ENCODE peak calls at places on chromosomes 13 and 19, in eight cellular contexts. One of them, this sample, is unnamed.

GRCh38 chr19:41699968-41700323 is 8.5 kb upstream of the CEACAM5 start:
- DNase-seq in GM12878: no peak
- DNase-seq in A549: no peak
- DNase-seq in WTC11: no peak
- DNase-seq in HepG2: no peak
- DNase-seq in NB4: no peak
- DNase-seq in HCT116: no peak
- DNase-seq in K562: no peak
- DNase-seq in this sample: no peak

GRCh38 chr19:40165362-40165937 is 25.8 kb upstream of the MAP3K10 start:
- DNase-seq in GM12878: no peak
- DNase-seq in A549: no peak
- DNase-seq in WTC11: peak; percentile 90
- DNase-seq in HepG2: peak; percentile 44
- DNase-seq in NB4: peak; percentile 62
- DNase-seq in HCT116: peak; percentile 44
- DNase-seq in K562: peak; percentile 71
- DNase-seq in this sample: peak; percentile 47

GRCh38 chr19:1210227-1210538 is 4.6 kb downstream of the STK11 start:
- DNase-seq in GM12878: no peak
- DNase-seq in A549: no peak
- DNase-seq in WTC11: no peak
- DNase-seq in HepG2: no peak
- DNase-seq in NB4: no peak
- DNase-seq in HCT116: no peak
- DNase-seq in K562: no peak
- DNase-seq in this sample: no peak

GRCh38 chr19:19461671-19462622 is 53.4 kb downstream of the TSSK6 start:
- DNase-seq in GM12878: no peak
- DNase-seq in A549: no peak
- DNase-seq in WTC11: peak; percentile 90
- DNase-seq in HepG2: peak; percentile 65
- DNase-seq in NB4: no peak
- DNase-seq in HCT116: no peak
- DNase-seq in K562: peak; percentile 38
- DNase-seq in this sample: peak; percentile 49

GRCh38 chr13:36088463-36088862 is 42.7 kb downstream of the DCLK1 start:
- DNase-seq in GM12878: no peak
- DNase-seq in A549: no peak
- DNase-seq in WTC11: no peak
- DNase-seq in HepG2: no peak
- DNase-seq in NB4: no peak
- DNase-seq in HCT116: no peak
- DNase-seq in K562: no peak
- DNase-seq in this sample: no peak

GRCh38 chr19:58330458-58330857 is 3.7 kb downstream of the ZSCAN22 start:
- DNase-seq in GM12878: no peak
- DNase-seq in A549: peak; percentile 55
- DNase-seq in WTC11: no peak
- DNase-seq in HepG2: no peak
- DNase-seq in NB4: no peak
- DNase-seq in HCT116: no peak
- DNase-seq in K562: peak; percentile 66
- DNase-seq in this sample: peak; percentile 22

GRCh38 chr13:24127116-24127631 is 33.3 kb upstream of the SPATA13 start:
- DNase-seq in GM12878: peak; percentile 16
- DNase-seq in A549: no peak
- DNase-seq in WTC11: no peak
- DNase-seq in HepG2: no peak
- DNase-seq in NB4: peak; percentile 68
- DNase-seq in HCT116: no peak
- DNase-seq in K562: no peak
- DNase-seq in this sample: no peak

GRCh38 chr13:49308104-49308875 is 60.6 kb downstream of the CDADC1 start:
- DNase-seq in GM12878: no peak
- DNase-seq in A549: no peak
- DNase-seq in WTC11: no peak
- DNase-seq in HepG2: peak; percentile 63
- DNase-seq in NB4: no peak
- DNase-seq in HCT116: no peak
- DNase-seq in K562: no peak
- DNase-seq in this sample: peak; percentile 13

GRCh38 chr19:28785961-28786360 is 427.0 kb downstream of the UQCRFS1 start:
- DNase-seq in GM12878: no peak
- DNase-seq in A549: no peak
- DNase-seq in WTC11: peak; percentile 19
- DNase-seq in HepG2: no peak
- DNase-seq in NB4: no peak
- DNase-seq in HCT116: no peak
- DNase-seq in K562: no peak
- DNase-seq in this sample: no peak

GRCh38 chr19:13029893-13030292 is 34.6 kb downstream of the NFIX start:
- DNase-seq in GM12878: no peak
- DNase-seq in A549: no peak
- DNase-seq in WTC11: peak; percentile 72
- DNase-seq in HepG2: no peak
- DNase-seq in NB4: peak; percentile 31
- DNase-seq in HCT116: no peak
- DNase-seq in K562: no peak
- DNase-seq in this sample: peak; percentile 16

GRCh38 chr13:42215578-42216421 is 56.2 kb upstream of the AKAP11 start:
- DNase-seq in GM12878: peak; percentile 4
- DNase-seq in A549: no peak
- DNase-seq in WTC11: peak; percentile 42
- DNase-seq in HepG2: peak; percentile 10
- DNase-seq in NB4: peak; percentile 51
- DNase-seq in HCT116: peak; percentile 29
- DNase-seq in K562: peak; percentile 45
- DNase-seq in this sample: peak; percentile 48

GRCh38 chr19:46494115-46494935 is 1.3 kb downstream of the PNMA8B start:
- DNase-seq in GM12878: no peak
- DNase-seq in A549: no peak
- DNase-seq in WTC11: no peak
- DNase-seq in HepG2: no peak
- DNase-seq in NB4: no peak
- DNase-seq in HCT116: no peak
- DNase-seq in K562: no peak
- DNase-seq in this sample: no peak

GRCh38 chr13:108425056-108425455 is 155.5 kb downstream of the TNFSF13B start:
- DNase-seq in GM12878: no peak
- DNase-seq in A549: no peak
- DNase-seq in WTC11: no peak
- DNase-seq in HepG2: no peak
- DNase-seq in NB4: no peak
- DNase-seq in HCT116: no peak
- DNase-seq in K562: peak; percentile 14
- DNase-seq in this sample: no peak

GRCh38 chr13:111343186-111343805 is 22.9 kb downstream of the TEX29 start:
- DNase-seq in GM12878: no peak
- DNase-seq in A549: no peak
- DNase-seq in WTC11: no peak
- DNase-seq in HepG2: no peak
- DNase-seq in NB4: no peak
- DNase-seq in HCT116: no peak
- DNase-seq in K562: no peak
- DNase-seq in this sample: no peak

GRCh38 chr19:12984683-12985048 is 10.6 kb upstream of the NFIX start:
- DNase-seq in GM12878: no peak
- DNase-seq in A549: no peak
- DNase-seq in WTC11: no peak
- DNase-seq in HepG2: no peak
- DNase-seq in NB4: no peak
- DNase-seq in HCT116: no peak
- DNase-seq in K562: peak; percentile 24
- DNase-seq in this sample: no peak

GRCh38 chr13:77860621-77861020 is 58.0 kb downstream of the EDNRB start:
- DNase-seq in GM12878: no peak
- DNase-seq in A549: no peak
- DNase-seq in WTC11: no peak
- DNase-seq in HepG2: no peak
- DNase-seq in NB4: peak; percentile 62
- DNase-seq in HCT116: no peak
- DNase-seq in K562: no peak
- DNase-seq in this sample: peak; percentile 64

GRCh38 chr19:32316034-32316433 is 29.4 kb upstream of the ZNF507 start:
- DNase-seq in GM12878: no peak
- DNase-seq in A549: no peak
- DNase-seq in WTC11: peak; percentile 36
- DNase-seq in HepG2: no peak
- DNase-seq in NB4: no peak
- DNase-seq in HCT116: no peak
- DNase-seq in K562: peak; percentile 11
- DNase-seq in this sample: no peak

GRCh38 chr13:53782400-53783030 is 753.9 kb downstream of the OLFM4 start:
- DNase-seq in GM12878: peak; percentile 3
- DNase-seq in A549: peak; percentile 1
- DNase-seq in WTC11: no peak
- DNase-seq in HepG2: peak; percentile 33
- DNase-seq in NB4: peak; percentile 69
- DNase-seq in HCT116: no peak
- DNase-seq in K562: peak; percentile 21
- DNase-seq in this sample: peak; percentile 57

DNA sequence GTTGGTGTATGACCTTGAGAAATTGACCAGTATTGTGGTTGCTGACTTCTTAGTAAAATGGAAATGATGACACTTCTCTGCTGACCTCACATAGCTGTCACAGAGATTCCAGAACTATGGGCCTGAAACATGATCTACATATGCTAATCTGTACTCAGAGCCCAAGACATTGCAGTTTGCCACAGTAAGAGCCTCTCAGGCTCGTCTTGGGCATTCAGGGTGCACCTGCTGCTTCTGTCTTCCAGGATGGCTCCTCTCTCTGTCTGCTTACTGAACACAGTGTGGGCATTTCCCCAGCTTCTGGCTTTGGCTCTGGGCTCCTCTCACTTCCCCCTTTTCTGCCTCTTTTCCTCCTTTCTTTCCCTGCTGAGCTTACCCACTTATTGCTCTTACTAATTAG is 22.3 kb upstream of the SLC46A3 start:
- DNase-seq in GM12878: no peak
- DNase-seq in A549: no peak
- DNase-seq in WTC11: no peak
- DNase-seq in HepG2: no peak
- DNase-seq in NB4: no peak
- DNase-seq in HCT116: no peak
- DNase-seq in K562: no peak
- DNase-seq in this sample: no peak
- TF ChIP-seq MAX in GM12878: no peak
- TF ChIP-seq MAX in A549: no peak
- TF ChIP-seq MAX in WTC11: no peak
- TF ChIP-seq MAX in HepG2: no peak
- TF ChIP-seq MAX in NB4: no peak
- TF ChIP-seq MAX in HCT116: no peak
- TF ChIP-seq MAX in K562: no peak
- TF ChIP-seq MAX in this sample: no peak

DNA sequence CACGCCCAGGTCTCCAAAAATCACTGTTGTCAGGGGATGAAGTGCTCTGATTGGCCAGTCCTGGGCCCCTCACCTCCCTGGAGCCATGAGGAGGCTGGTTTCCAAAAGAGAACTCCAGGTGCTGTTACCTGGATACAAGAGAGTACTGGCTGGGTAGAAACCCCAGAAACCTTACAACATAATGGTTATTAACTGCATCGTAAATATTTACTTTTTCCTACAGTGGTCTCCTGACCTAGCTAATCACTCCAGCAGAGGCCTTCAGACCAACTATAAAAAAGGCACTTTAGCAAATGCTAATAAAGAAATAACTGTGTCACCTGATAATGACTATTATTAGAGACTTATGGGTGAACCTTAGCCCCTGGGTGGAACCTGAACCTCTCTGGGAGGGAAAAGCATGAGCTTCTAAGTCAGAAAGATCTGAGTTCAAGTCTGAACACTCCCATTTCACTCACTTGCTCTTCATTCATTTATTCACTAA is 1.5 kb upstream of the IGSF23 start:
- DNase-seq in GM12878: no peak
- DNase-seq in A549: no peak
- DNase-seq in WTC11: no peak
- DNase-seq in HepG2: peak; percentile 82
- DNase-seq in NB4: no peak
- DNase-seq in HCT116: no peak
- DNase-seq in K562: no peak
- DNase-seq in this sample: no peak
- TF ChIP-seq MAX in GM12878: no peak
- TF ChIP-seq MAX in A549: no peak
- TF ChIP-seq MAX in WTC11: no peak
- TF ChIP-seq MAX in HepG2: no peak
- TF ChIP-seq MAX in NB4: no peak
- TF ChIP-seq MAX in HCT116: no peak
- TF ChIP-seq MAX in K562: no peak
- TF ChIP-seq MAX in this sample: no peak

GRCh38 chr13:65595881-65596280 is 1634.3 kb downstream of the PCDH9 start:
- DNase-seq in GM12878: no peak
- DNase-seq in A549: no peak
- DNase-seq in WTC11: no peak
- DNase-seq in HepG2: no peak
- DNase-seq in NB4: no peak
- DNase-seq in HCT116: no peak
- DNase-seq in K562: no peak
- DNase-seq in this sample: no peak
- TF ChIP-seq MAX in GM12878: no peak
- TF ChIP-seq MAX in A549: no peak
- TF ChIP-seq MAX in WTC11: no peak
- TF ChIP-seq MAX in HepG2: no peak
- TF ChIP-seq MAX in NB4: no peak
- TF ChIP-seq MAX in HCT116: no peak
- TF ChIP-seq MAX in K562: no peak
- TF ChIP-seq MAX in this sample: no peak

DNA sequence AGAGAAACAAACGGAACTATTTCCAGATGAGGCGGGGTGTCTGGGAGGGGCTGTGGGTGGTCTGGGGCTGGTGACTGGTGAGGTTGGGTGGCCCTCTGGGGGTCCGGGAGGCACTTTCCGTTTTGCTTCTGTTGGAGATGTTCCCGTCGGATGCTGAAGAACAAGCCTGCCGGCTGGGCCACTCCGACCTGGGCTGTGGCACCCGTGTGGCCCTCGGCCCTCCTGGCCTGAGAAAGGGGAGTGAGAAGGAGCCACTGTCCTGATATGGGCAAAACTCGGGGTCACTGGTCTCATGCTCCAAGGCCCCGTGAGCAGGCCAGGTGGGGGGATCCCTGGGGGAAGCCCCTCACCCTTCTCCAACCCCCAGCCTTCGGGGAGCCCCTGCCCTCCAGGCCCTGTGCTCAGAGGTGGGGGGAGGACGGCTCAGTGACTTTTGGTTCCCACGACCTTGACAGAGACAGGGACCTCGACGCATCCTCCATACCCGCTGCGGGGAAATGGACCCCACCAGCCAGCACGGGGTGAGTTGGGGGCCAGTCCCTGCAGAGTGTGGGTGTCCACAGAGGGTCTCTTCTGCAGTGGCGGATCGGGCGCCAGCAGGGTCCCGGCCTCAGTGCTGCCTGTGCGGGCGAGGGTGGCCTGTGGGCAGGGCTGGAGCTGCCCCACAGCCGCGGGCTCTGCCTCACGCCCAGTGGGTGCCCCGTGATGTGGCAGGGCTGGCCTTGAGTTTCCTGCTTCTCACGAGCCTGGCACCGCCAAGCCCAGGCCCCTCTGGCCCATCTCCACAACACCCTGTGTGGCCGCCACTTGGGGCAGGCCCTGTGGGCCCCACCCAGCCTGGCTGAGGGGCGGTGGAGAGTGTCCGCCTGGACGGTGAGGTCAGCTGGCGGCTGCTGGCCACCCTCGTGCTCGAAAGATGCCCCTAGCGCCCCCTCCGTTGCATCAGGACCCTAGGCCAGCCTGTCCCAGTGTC is 4.4 kb upstream of the TBXA2R start:
- DNase-seq in GM12878: no peak
- DNase-seq in A549: no peak
- DNase-seq in WTC11: no peak
- DNase-seq in HepG2: no peak
- DNase-seq in NB4: no peak
- DNase-seq in HCT116: no peak
- DNase-seq in K562: no peak
- DNase-seq in this sample: no peak
- TF ChIP-seq MAX in GM12878: no peak
- TF ChIP-seq MAX in A549: no peak
- TF ChIP-seq MAX in WTC11: no peak
- TF ChIP-seq MAX in HepG2: no peak
- TF ChIP-seq MAX in NB4: no peak
- TF ChIP-seq MAX in HCT116: no peak
- TF ChIP-seq MAX in K562: no peak
- TF ChIP-seq MAX in this sample: no peak